ENCODE peak calls at places on chromosomes 3 and 15, in six cellular contexts. A, R, M, F, Y and U are unnamed samples.

GRCh38 chr3:157543491-157544035 is 40.3 kb upstream of the VEPH1 start:
- DNase-seq in A (peak), R (no peak), M (no peak), F (no peak), Y (no peak), U (no peak)

GRCh38 chr3:44323341-44323955 is 15.1 kb upstream of the TCAIM start:
- DNase-seq in A (peak), R (peak), M (peak), F (peak), Y (peak), U (no peak)

GRCh38 chr3:32238816-32239637 is 547 bp downstream of the CMTM8 start:
- DNase-seq in A (peak), R (peak), M (peak), F (peak), Y (peak), U (no peak)

GRCh38 chr3:137990427-137990826 is 19.5 kb upstream of the CLDN18 start:
- DNase-seq in A (no peak), R (no peak), M (no peak), F (no peak), Y (no peak), U (no peak)

GRCh38 chr15:40421246-40422157 is 15.9 kb downstream of the IVD start:
- DNase-seq in A (peak), R (peak), M (peak), F (peak), Y (peak), U (no peak)

GRCh38 chr3:64668582-64669510 is 19.0 kb downstream of the ADAMTS9 start:
- DNase-seq in A (no peak), R (no peak), M (no peak), F (no peak), Y (no peak), U (no peak)

GRCh38 chr3:125140817-125141595 is 71.5 kb downstream of the SLC12A8 start:
- DNase-seq in A (no peak), R (no peak), M (no peak), F (peak), Y (peak), U (no peak)

GRCh38 chr3:57805674-57806073 is 49.6 kb downstream of the SLMAP start:
- DNase-seq in A (peak), R (peak), M (no peak), F (peak), Y (peak), U (peak)

GRCh38 chr15:44082558-44083151 is 112.4 kb downstream of the FRMD5 start:
- DNase-seq in A (peak), R (no peak), M (no peak), F (no peak), Y (peak), U (no peak)

GRCh38 chr3:187922704-187923393 is 177.6 kb upstream of the BCL6 start:
- DNase-seq in A (peak), R (no peak), M (no peak), F (no peak), Y (peak), U (no peak)
- H2AFZ ChIP-seq in A (no peak), R (no peak), M (no peak), F (no peak), Y (no peak), U (no peak)

DNA sequence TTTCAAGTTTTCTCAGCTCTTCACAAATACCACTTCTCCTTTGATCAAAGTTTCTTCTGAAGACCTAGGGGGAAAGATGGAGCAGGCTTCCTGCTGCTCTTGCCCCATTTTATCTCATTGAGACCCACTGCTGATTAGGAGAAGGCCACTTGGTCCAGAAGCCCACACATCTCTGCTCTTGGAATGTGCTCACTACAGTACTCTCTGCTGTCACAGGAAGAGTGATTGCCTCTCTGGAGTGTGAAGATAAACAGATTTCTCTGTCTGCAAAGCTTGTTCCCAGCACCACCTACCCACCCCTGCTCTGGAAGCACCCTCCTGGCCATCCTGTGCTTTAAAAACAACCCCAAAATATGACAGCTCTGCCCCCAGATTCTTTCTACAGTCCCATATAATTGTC is 41.3 kb upstream of the PRTG start:
- DNase-seq in A (no peak), R (no peak), M (no peak), F (no peak), Y (peak), U (no peak)
- H3K4me2 ChIP-seq in A (no peak), R (no peak), M (no peak), F (no peak), Y (no peak), U (no peak)

GRCh38 chr3:187833799-187834578 is 88.7 kb upstream of the BCL6 start:
- DNase-seq in A (no peak), R (no peak), M (no peak), F (no peak), Y (no peak), U (no peak)
- TF ChIP-seq EZH2 in A (no peak), R (no peak), M (no peak), F (no peak), Y (no peak), U (no peak)

DNA sequence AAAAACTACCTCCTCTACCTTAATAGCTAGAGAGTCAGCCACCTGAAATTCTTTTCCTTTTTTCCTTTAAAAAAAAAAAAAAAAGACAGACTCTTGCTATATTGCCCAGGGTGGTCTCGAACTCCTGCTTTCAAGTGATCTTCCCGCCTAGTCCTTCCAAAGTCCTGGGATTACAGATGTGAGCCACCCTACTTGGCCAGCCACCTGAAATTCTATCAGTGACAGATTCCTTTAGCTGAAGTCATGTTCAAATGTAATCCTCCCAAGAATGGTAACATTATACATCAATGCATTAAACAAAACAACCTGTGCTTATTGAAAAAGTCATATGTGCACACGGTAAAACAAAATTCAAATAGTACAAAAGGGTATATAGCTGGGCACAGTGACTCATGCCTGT is 51.8 kb upstream of the ATOSA start:
- DNase-seq in A (no peak), R (no peak), M (no peak), F (no peak), Y (no peak), U (no peak)
- H2AFZ ChIP-seq in A (no peak), R (no peak), M (peak), F (no peak), Y (no peak), U (no peak)

GRCh38 chr3:72480366-72480765 is 367.9 kb downstream of the SHQ1 start:
- DNase-seq in A (no peak), R (no peak), M (no peak), F (no peak), Y (no peak), U (no peak)

GRCh38 chr3:72481542-72481941 is 366.7 kb downstream of the SHQ1 start:
- DNase-seq in A (no peak), R (no peak), M (no peak), F (no peak), Y (no peak), U (no peak)

GRCh38 chr3:72485649-72486048 is 362.6 kb downstream of the SHQ1 start:
- DNase-seq in A (peak), R (no peak), M (no peak), F (no peak), Y (peak), U (no peak)

GRCh38 chr3:72483554-72484104 is 364.6 kb downstream of the SHQ1 start:
- DNase-seq in A (no peak), R (no peak), M (no peak), F (no peak), Y (no peak), U (no peak)

GRCh38 chr3:72482589-72483249 is 365.5 kb downstream of the SHQ1 start:
- DNase-seq in A (peak), R (peak), M (peak), F (peak), Y (peak), U (no peak)
- H3K4me2 ChIP-seq in A (peak), R (peak), M (peak), F (no peak), Y (peak), U (peak)

DNA sequence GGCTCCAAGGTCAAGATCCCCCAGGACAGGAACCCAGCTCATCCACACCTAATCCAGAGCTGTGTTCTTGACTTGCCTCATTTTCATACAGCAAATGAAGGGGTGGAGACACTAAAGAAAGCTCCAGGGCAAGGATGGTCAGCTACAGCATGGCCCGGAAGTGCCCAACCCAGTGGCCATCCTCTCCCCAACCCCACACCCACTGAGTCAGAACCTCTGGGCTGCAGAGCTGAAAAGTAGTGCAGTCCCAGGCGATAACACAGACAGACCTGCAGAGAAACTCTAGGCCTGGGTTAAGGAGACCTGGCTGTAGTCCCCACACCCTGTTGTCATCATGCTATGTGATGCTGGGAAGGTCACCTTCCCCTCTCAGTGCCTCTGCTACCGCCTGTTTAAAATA is 85.3 kb downstream of the SEMA5B start:
- DNase-seq in A (peak), R (no peak), M (no peak), F (no peak), Y (no peak), U (no peak)
- TF ChIP-seq EZH2 in A (no peak), R (no peak), M (no peak), F (no peak), Y (no peak), U (no peak)

DNA sequence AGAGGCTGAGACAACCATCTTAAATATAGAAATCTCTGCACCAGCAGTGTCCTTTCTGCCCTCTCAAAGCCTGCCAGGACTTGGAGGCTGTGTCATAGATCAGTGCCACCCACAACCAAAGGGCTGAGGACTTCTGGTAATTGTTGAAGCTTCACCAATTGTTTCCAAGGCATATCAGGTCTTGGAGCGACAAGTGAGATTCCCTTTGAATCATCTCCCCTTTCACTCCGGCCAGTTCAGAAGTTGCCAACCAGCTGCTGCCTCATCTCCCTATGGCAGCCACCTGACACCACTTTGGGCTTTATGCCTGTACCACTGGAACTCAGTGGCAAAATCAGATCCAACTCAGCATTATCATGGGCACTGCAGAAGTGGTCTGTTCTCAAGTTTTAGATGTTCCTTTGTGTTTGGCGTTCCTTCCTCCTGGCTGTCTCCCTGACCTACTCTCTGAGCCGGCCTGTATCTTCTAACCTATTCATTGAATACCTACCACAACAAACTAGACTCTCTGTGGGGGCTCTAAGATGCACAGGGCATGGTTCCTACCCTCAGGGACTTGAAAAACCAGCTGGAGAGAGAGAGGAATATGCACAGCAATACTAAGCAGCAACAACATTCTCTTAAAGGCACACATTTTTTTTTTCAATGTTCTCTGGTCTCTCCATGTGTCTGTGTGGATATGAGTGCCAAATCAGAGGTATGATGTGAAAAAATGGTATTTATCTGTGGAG is 90.8 kb upstream of the PFN2 start:
- DNase-seq in A (no peak), R (no peak), M (no peak), F (no peak), Y (no peak), U (no peak)
- H2AFZ ChIP-seq in A (no peak), R (no peak), M (no peak), F (no peak), Y (no peak), U (no peak)